ENCODE peak calls at places on chromosomes 6 and 20, in six cellular contexts. A is AG09319, Y is transverse colon, T is GM10248, N is osteocyte, L is omental fat pad. V is an unnamed sample.

GRCh38 chr6:82251942-82252341 is 4.4 kb upstream of the IBTK start:
- DNase-seq in A (no peak), T (peak), Y (no peak), L (no peak), N (no peak), V (peak)

GRCh38 chr6:5334341-5334740 is 73.0 kb downstream of the FARS2 start:
- DNase-seq in T (no peak), L (no peak), N (no peak), A (no peak), Y (no peak), V (peak)

GRCh38 chr20:53126185-53126584 is 154.0 kb downstream of the TSHZ2 start:
- DNase-seq in A (no peak), L (no peak), Y (no peak), N (no peak), T (no peak), V (no peak)

GRCh38 chr6:8182857-8183256 is 80.5 kb upstream of the EEF1E1 start:
- DNase-seq in N (no peak), L (no peak), T (no peak), Y (no peak), A (no peak), V (peak)

GRCh38 chr20:62044671-62045070 is 21.0 kb downstream of the TAF4 start:
- DNase-seq in N (no peak), T (no peak), L (no peak), A (no peak), Y (no peak), V (no peak)

GRCh38 chr20:44461142-44461802 is 14.4 kb upstream of the TTPAL start:
- DNase-seq in A (no peak), L (no peak), Y (peak), N (no peak), T (no peak), V (no peak)

GRCh38 chr6:145656128-145656527 is 79.2 kb downstream of the EPM2A start:
- DNase-seq in A (no peak), Y (no peak), T (no peak), N (no peak), L (no peak), V (peak)

GRCh38 chr20:8903655-8904605 is 165.0 kb upstream of the PLCB4 start:
- DNase-seq in L (no peak), Y (no peak), N (no peak), A (no peak), T (no peak), V (no peak)

GRCh38 chr6:37856285-37856684 is 36.8 kb downstream of the ZFAND3 start:
- DNase-seq in L (no peak), A (no peak), T (no peak), Y (no peak), N (no peak), V (no peak)

GRCh38 chr6:17473554-17473953 is 80.2 kb downstream of the CAP2 start:
- DNase-seq in L (no peak), Y (no peak), T (no peak), A (no peak), N (no peak), V (no peak)

GRCh38 chr6:45607818-45608217 is 230.1 kb upstream of the SUPT3H start:
- DNase-seq in T (no peak), L (no peak), N (no peak), A (no peak), Y (peak), V (peak)

GRCh38 chr6:42441661-42442081 is 10.1 kb downstream of the TRERF1 start:
- DNase-seq in L (no peak), T (no peak), A (no peak), Y (no peak), N (no peak), V (peak)

GRCh38 chr6:106731144-106731842 is 101.9 kb downstream of the QRSL1 start:
- DNase-seq in N (no peak), L (no peak), T (no peak), Y (peak), A (no peak), V (no peak)

GRCh38 chr6:125906158-125906998 is 50.2 kb upstream of the HINT3 start:
- DNase-seq in L (no peak), A (no peak), Y (peak), N (no peak), T (peak), V (peak)

GRCh38 chr20:33647603-33648395 is 14.3 kb upstream of the C20orf144 start:
- DNase-seq in N (no peak), Y (no peak), A (peak), T (peak), L (no peak), V (peak)

GRCh38 chr20:16864069-16864468 is 115.9 kb downstream of the OTOR start:
- DNase-seq in Y (no peak), L (no peak), N (no peak), T (peak), A (no peak), V (no peak)

GRCh38 chr6:146950351-146950835 is 253.8 kb upstream of the STXBP5 start:
- DNase-seq in T (peak), L (no peak), A (no peak), N (no peak), Y (peak), V (peak)

GRCh38 chr6:127186889-127187288 is 68.4 kb downstream of the RSPO3 start:
- DNase-seq in A (no peak), L (peak), T (peak), Y (peak), N (no peak), V (no peak)

GRCh38 chr6:158869010-158869603 is 49.9 kb upstream of the EZR start:
- DNase-seq in L (no peak), T (no peak), Y (no peak), A (no peak), N (no peak), V (no peak)

GRCh38 chr6:90611543-90611864 is 24.6 kb upstream of the MAP3K7 start:
- DNase-seq in N (no peak), Y (no peak), L (no peak), A (no peak), T (no peak), V (no peak)

GRCh38 chr6:47247227-47247797 is 62.4 kb downstream of the TNFRSF21 start:
- DNase-seq in A (no peak), N (no peak), L (no peak), T (no peak), Y (no peak), V (no peak)

GRCh38 chr20:16313917-16314316 is 259.3 kb downstream of the KIF16B start:
- DNase-seq in A (no peak), T (no peak), Y (no peak), N (no peak), L (no peak), V (no peak)

DNA sequence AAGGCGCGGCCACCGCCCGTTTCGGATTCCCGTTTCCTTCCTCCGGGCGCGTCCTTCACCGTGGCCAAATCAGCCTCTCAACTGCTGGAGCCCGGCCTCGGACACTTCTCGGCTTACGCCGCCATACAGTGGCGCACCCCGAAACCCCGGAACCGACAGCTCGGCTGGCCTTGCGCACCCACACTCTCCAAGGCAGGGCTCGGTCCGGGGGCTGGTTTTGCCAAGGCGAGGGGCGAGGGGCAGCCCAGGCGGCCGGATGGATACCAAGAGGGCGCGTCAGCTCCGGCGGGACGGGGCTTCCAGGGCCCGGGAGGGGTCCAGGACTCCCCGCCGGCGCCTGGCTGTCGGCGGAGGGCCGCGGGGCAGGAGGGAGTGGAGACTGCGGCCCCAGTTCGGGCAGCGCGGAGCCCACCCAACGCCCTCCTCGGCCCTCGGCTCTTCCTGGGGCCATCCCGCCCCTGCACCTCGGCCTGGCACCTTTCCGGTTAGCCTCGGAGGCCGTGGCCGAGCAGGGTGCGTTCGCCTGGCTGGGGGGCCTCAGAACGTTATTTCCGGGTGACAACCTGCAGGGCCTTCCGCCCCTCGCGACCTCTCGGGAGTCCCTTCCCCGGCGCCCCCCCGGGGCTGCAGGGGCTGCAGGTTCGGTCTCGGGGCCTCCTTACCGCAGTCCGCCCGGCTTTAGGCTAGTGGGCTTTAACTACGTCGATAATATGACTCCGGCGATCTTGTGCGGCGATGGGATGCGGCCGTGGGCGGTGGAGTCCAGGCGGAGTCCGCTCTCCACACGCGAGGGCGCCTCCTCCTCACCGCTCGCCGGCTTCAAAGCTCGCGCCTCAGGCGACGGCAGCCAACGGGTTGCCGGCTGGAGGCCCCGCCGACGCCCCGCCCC is 697 bp upstream of the CEP43 start:
- DNase-seq in T (peak), L (no peak), A (no peak), Y (peak), N (no peak), V (no peak)
- TF ChIP-seq CTCF in T (no peak), L (no peak), A (no peak), Y (no peak), N (no peak), V (no peak)

DNA sequence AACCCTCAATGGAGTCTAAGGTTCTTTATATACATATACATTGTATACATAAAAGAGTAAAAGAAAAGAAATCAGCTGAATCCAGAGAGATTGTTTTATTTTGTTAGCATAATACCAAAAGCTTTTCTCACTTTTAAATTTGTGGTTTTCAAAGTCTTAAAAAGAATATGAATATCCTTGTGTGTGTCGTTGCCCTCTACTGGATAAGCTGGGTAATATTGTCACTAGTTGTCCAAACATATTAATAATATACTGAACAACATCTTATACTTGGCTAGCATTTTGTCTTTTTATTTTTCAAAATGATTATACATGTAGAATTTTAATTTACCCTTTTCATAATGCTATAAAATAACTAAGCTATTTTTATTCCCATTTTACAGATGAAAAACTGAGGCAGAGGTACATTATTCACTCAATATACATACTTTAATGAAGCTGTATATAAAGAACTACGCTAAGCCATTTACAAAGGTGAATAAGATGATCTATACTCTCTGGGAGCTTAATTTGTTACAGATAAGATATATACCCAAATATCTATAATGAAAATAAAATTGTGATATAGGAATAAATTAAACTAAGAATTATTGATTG is 531.7 kb downstream of the TFAP2B start:
- DNase-seq in A (no peak), L (no peak), Y (no peak), T (peak), N (no peak), V (peak)
- TF ChIP-seq CTCF in A (no peak), L (no peak), Y (peak), T (peak), N (peak), V (no peak)

DNA sequence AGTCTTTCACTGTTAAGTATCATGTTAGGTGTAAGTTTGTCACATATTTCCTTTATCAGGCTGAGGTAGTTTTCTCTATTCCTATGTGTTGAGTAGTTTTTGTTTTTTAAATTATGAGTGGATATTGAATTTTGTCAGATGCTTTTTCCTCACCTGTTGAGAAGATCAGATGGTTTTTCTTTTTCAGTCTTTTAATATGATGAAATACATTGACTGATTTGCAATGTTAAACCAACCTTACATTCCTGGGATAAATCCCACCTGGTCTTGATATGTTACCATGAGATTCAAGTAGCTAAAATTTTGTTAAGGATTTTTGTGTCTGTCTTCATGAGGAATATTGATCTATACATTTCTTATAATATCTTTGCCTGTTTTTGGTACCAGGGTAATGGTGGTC is 52.1 kb downstream of the FOXO3 start:
- DNase-seq in L (no peak), Y (no peak), A (no peak), N (no peak), T (no peak), V (no peak)
- TF ChIP-seq CTCF in L (no peak), Y (no peak), A (no peak), N (no peak), T (no peak), V (no peak)

GRCh38 chr6:26204332-26205160 is 117.3 kb downstream of the HFE start:
- DNase-seq in Y (peak), T (peak), N (peak), A (peak), L (peak), V (peak)
- TF ChIP-seq CTCF in Y (peak), T (peak), N (peak), A (peak), L (no peak), V (peak)

DNA sequence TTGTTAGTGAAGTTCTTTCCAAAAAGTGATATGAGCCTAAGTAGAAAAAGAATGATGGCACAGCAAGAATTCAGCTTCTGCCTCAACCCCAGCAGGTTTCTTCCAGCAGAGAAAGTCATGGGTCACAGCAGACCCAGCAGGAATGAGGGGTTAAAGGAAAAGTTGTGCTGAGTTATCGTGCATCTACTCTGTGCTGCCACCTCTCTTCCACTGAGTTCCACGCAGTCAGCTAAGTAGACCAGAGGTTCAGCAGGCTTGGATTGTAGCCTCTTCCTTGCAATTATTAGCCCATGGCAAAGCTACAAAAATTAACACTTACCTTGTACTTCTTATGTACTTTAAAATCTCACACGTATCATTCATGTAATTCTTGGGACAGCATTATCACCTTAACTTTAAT is 510.8 kb downstream of the PTPRT start:
- DNase-seq in T (no peak), L (no peak), Y (no peak), A (no peak), N (no peak), V (no peak)
- TF ChIP-seq CTCF in T (no peak), L (no peak), Y (no peak), A (no peak), N (no peak), V (no peak)

GRCh38 chr6:78867020-78867369 is 356 bp upstream of the IRAK1BP1 start:
- DNase-seq in N (no peak), L (no peak), T (no peak), Y (no peak), A (no peak), V (no peak)

GRCh38 chr6:78868124-78868523 is 773 bp downstream of the IRAK1BP1 start:
- DNase-seq in T (no peak), Y (no peak), A (no peak), L (no peak), N (no peak), V (peak)

GRCh38 chr6:78863576-78863975 is 3.8 kb upstream of the IRAK1BP1 start:
- DNase-seq in Y (no peak), L (no peak), A (no peak), T (no peak), N (no peak), V (no peak)

GRCh38 chr6:78864957-78865356 is 2.4 kb upstream of the IRAK1BP1 start:
- DNase-seq in Y (no peak), T (no peak), L (no peak), A (no peak), N (no peak), V (no peak)

GRCh38 chr6:78867370-78868040 is at the start of gene IRAK1BP1:
- DNase-seq in A (peak), L (peak), N (peak), Y (peak), T (peak), V (peak)
- TF ChIP-seq CTCF in A (no peak), L (no peak), N (peak), Y (no peak), T (no peak), V (no peak)

GRCh38 chr20:59425572-59425971 is 125.2 kb downstream of the EDN3 start:
- DNase-seq in A (no peak), T (no peak), N (no peak), Y (no peak), L (no peak), V (no peak)

GRCh38 chr20:59424976-59425375 is 124.6 kb downstream of the EDN3 start:
- DNase-seq in T (no peak), A (no peak), L (no peak), Y (no peak), N (no peak), V (no peak)

GRCh38 chr20:59431014-59431413 is 130.6 kb downstream of the EDN3 start:
- DNase-seq in A (no peak), Y (no peak), L (no peak), T (no peak), N (no peak), V (no peak)

GRCh38 chr20:59428006-59428405 is 127.6 kb downstream of the EDN3 start:
- DNase-seq in T (no peak), Y (no peak), L (no peak), A (no peak), N (no peak), V (no peak)

DNA sequence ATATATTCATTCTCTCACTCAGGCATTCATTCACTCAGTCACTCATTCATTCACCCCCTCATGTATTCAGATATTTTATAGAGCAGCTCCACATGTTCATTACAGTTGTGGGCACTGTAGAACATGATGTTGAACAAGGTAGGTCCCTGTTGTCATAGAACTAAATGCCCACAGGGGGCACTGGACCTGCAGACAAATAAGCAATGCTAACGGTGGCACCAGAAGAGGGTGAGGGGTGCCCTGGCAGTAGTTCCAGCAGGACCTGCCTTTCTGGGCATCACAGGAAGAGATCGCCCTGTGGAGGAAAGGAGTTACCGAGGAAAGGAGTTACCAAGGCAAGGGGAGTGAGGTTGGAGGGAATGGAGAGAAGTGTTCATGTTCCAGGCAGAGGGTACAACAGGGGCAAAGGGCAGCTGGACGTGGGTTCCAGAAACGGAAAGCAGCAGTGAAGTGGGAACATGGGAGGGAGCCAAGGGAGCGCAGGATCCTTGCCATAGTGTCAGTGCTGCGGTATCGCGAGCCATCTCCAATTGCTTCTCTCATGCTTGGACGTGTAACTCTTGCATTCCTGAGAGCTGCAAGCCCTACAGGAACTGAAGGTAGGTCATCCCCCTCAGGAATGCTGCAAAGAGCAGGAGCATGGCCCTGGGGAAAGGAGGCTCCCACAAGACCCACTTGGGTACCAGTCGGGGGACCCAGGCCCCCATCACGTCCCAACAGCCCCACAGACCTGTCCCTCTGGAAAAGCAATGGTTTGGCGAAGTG is 128.2 kb downstream of the EDN3 start:
- DNase-seq in T (no peak), Y (no peak), L (no peak), A (no peak), N (no peak), V (no peak)
- TF ChIP-seq CTCF in T (no peak), Y (no peak), L (no peak), A (no peak), N (peak), V (no peak)

GRCh38 chr6:143940011-143940597 is 68.0 kb downstream of the PLAGL1 start:
- DNase-seq in T (peak), N (no peak), A (no peak), L (no peak), Y (peak), V (peak)

GRCh38 chr6:143936347-143936746 is 71.7 kb downstream of the PLAGL1 start:
- DNase-seq in N (no peak), T (no peak), L (no peak), Y (no peak), A (no peak), V (no peak)

GRCh38 chr6:143939364-143939763 is 68.7 kb downstream of the PLAGL1 start:
- DNase-seq in L (no peak), Y (no peak), N (no peak), T (no peak), A (no peak), V (no peak)

GRCh38 chr6:143936986-143937765 is 70.9 kb downstream of the PLAGL1 start:
- DNase-seq in N (no peak), L (no peak), A (no peak), Y (no peak), T (no peak), V (no peak)

GRCh38 chr6:143941852-143942627 is 66.0 kb downstream of the PLAGL1 start:
- DNase-seq in T (peak), N (no peak), Y (peak), L (no peak), A (no peak), V (peak)
- TF ChIP-seq CTCF in T (peak), N (peak), Y (peak), L (no peak), A (peak), V (peak)

DNA sequence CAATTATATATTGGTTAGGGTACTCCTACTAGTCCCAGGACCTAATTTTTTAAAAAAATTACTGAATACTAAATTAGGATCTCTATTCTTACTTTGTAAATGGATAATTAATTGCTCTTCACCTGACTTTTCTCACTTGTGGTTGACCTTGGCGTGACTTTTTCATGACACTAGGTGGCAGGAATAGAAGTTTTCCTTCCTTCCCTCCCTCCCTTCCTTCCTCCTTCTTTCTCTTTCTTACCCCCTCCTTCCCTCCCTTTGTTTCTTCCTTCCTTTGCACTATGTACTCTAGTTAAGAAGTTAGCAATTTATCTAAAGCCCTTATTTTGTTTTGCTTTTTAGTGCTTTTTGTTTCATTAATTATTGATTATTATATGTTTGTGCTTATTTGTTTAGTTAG is 20.4 kb upstream of the HBS1L start:
- DNase-seq in A (no peak), N (no peak), Y (no peak), T (no peak), L (no peak), V (no peak)
- TF ChIP-seq CTCF in A (no peak), N (peak), Y (no peak), T (peak), L (no peak), V (no peak)